ENCODE peak calls at places on chromosomes 13 and 19, in five cellular contexts. T, H, C, S and N are unnamed samples.

GRCh38 chr19:42199440-42200115 is 17.9 kb downstream of the DEDD2 start:
- DNase-seq in T (peak; percentile 41), H (peak; percentile 93), C (peak; percentile 62), S (no peak), N (peak; percentile 65)

GRCh38 chr19:18058208-18059009 is 28.3 kb downstream of the IL12RB1 start:
- DNase-seq in T (peak; percentile 89), H (peak; percentile 74), C (peak; percentile 82), S (peak; percentile 25), N (peak; percentile 91)

GRCh38 chr19:2345794-2346663 is 14.0 kb upstream of the TMPRSS9 start:
- DNase-seq in T (no peak), H (no peak), C (no peak), S (no peak), N (peak; percentile 71)

GRCh38 chr13:25213716-25214115 is 41.6 kb upstream of the AMER2 start:
- DNase-seq in T (peak; percentile 66), H (no peak), C (no peak), S (no peak), N (peak; percentile 17)

GRCh38 chr19:18768046-18768771 is 22.9 kb downstream of the COMP start:
- DNase-seq in T (no peak), H (no peak), C (no peak), S (no peak), N (peak; percentile 71)

GRCh38 chr19:27392027-27392632 is 1820.8 kb downstream of the UQCRFS1 start:
- DNase-seq in T (no peak), H (no peak), C (no peak), S (no peak), N (no peak)

GRCh38 chr13:31261241-31261640 is 61.5 kb downstream of the B3GLCT start:
- DNase-seq in T (no peak), H (no peak), C (no peak), S (no peak), N (no peak)

GRCh38 chr19:2246801-2247361 is 2.2 kb upstream of the AMH start:
- DNase-seq in T (no peak), H (no peak), C (no peak), S (no peak), N (peak; percentile 65)

GRCh38 chr13:87656311-87656710 is 14.9 kb upstream of the SLITRK5 start:
- DNase-seq in T (no peak), H (no peak), C (no peak), S (peak; percentile 33), N (no peak)

GRCh38 chr19:7689165-7689564 is 8.5 kb downstream of the TRAPPC5 start:
- DNase-seq in T (no peak), H (no peak), C (no peak), S (no peak), N (no peak)

GRCh38 chr13:85148009-85148408 is 651.2 kb downstream of the SLITRK6 start:
- DNase-seq in T (peak; percentile 10), H (no peak), C (no peak), S (no peak), N (peak; percentile 42)

GRCh38 chr13:42017264-42017663 is 31.2 kb upstream of the DGKH start:
- DNase-seq in T (no peak), H (no peak), C (no peak), S (no peak), N (no peak)

GRCh38 chr19:38250821-38251563 is 5.2 kb downstream of the PPP1R14A start:
- DNase-seq in T (no peak), H (no peak), C (no peak), S (no peak), N (peak; percentile 39)

GRCh38 chr13:113393572-113394503 is 29.9 kb upstream of the GRTP1 start:
- DNase-seq in T (peak; percentile 90), H (peak; percentile 77), C (peak; percentile 82), S (peak; percentile 92), N (peak; percentile 96)

GRCh38 chr13:50340566-50341287 is 325.5 kb downstream of the KCNRG start:
- DNase-seq in T (peak; percentile 25), H (no peak), C (no peak), S (no peak), N (no peak)

GRCh38 chr19:31347828-31348314 is 1.4 kb downstream of the TSHZ3 start:
- DNase-seq in T (no peak), H (no peak), C (no peak), S (no peak), N (no peak)

GRCh38 chr19:5536337-5536894 is 31.3 kb downstream of the TINCR start:
- DNase-seq in T (peak; percentile 98), H (no peak), C (no peak), S (peak; percentile 25), N (peak; percentile 92)

GRCh38 chr13:77309254-77309653 is 17.6 kb downstream of the MYCBP2 start:
- DNase-seq in T (no peak), H (no peak), C (no peak), S (no peak), N (no peak)

GRCh38 chr13:44818428-44818827 is 170.8 kb downstream of the NUFIP1 start:
- DNase-seq in T (peak; percentile 69), H (no peak), C (no peak), S (peak; percentile 8), N (peak; percentile 74)

GRCh38 chr19:5679289-5680082 is 830 bp downstream of the MICOS13 start:
- DNase-seq in T (no peak), H (no peak), C (no peak), S (no peak), N (no peak)

GRCh38 chr19:47095707-47096704 is 17.6 kb downstream of the ZC3H4 start:
- DNase-seq in T (no peak), H (peak; percentile 54), C (no peak), S (no peak), N (peak; percentile 62)

GRCh38 chr13:23980160-23980551 is 82.9 kb upstream of the C1QTNF9B start:
- DNase-seq in T (peak; percentile 86), H (peak; percentile 78), C (peak; percentile 79), S (peak; percentile 93), N (peak; percentile 96)

GRCh38 chr19:56152644-56153043 is 11.6 kb downstream of the ZNF444 start:
- DNase-seq in T (no peak), H (no peak), C (no peak), S (no peak), N (no peak)

GRCh38 chr13:30759748-30760147 is 24.4 kb downstream of the ALOX5AP start:
- DNase-seq in T (no peak), H (no peak), C (no peak), S (no peak), N (no peak)

GRCh38 chr19:5144545-5145179 is 175.7 kb downstream of the KDM4B start:
- DNase-seq in T (no peak), H (no peak), C (no peak), S (no peak), N (no peak)

GRCh38 chr13:60019119-60019993 is 144.4 kb downstream of the DIAPH3 start:
- DNase-seq in T (no peak), H (peak; percentile 58), C (peak; percentile 4), S (no peak), N (no peak)

GRCh38 chr13:25463496-25463895 is 91.7 kb downstream of the ATP8A2 start:
- DNase-seq in T (no peak), H (no peak), C (no peak), S (no peak), N (no peak)

GRCh38 chr13:74047925-74048324 is 86.3 kb downstream of the KLF12 start:
- DNase-seq in T (peak; percentile 23), H (no peak), C (no peak), S (no peak), N (peak; percentile 39)

GRCh38 chr13:98020271-98020670 is 66.8 kb downstream of the IPO5 start:
- DNase-seq in T (no peak), H (no peak), C (no peak), S (no peak), N (no peak)

GRCh38 chr19:5395541-5395940 is 54.9 kb upstream of the PTPRS start:
- DNase-seq in T (no peak), H (no peak), C (no peak), S (no peak), N (no peak)

GRCh38 chr19:7348587-7349230 is at the start of gene ARHGEF18:
- DNase-seq in T (no peak), H (peak; percentile 83), C (peak; percentile 78), S (no peak), N (no peak)

GRCh38 chr19:40741527-40742390 is 8.5 kb downstream of the ACTMAP start:
- DNase-seq in T (no peak), H (no peak), C (no peak), S (no peak), N (no peak)

GRCh38 chr19:5447700-5448311 is 7.4 kb upstream of the ZNRF4 start:
- DNase-seq in T (no peak), H (no peak), C (no peak), S (no peak), N (no peak)